ENCODE peak calls at places on chromosomes 13 and 19, in four cellular contexts. P, I, Q and B are unnamed samples.

GRCh38 chr19:44694184-44694579 is 4.8 kb upstream of the CEACAM16 start:
- DNase-seq in P (no peak), I (no peak), Q (no peak), B (no peak)

GRCh38 chr19:38743394-38744297 is 628 bp downstream of the CAPN12 start:
- DNase-seq in P (no peak), I (no peak), Q (no peak), B (no peak)

GRCh38 chr13:55199132-55199531 is 1941.6 kb upstream of the PRR20A start:
- DNase-seq in P (no peak), I (no peak), Q (no peak), B (no peak)

GRCh38 chr19:19463348-19464117 is 51.8 kb downstream of the TSSK6 start:
- DNase-seq in P (no peak), I (peak), Q (no peak), B (no peak)

GRCh38 chr13:99651016-99651415 is 149.7 kb downstream of the TM9SF2 start:
- DNase-seq in P (no peak), I (no peak), Q (no peak), B (no peak)

GRCh38 chr19:8004723-8005513 is 523 bp downstream of the ELAVL1 start:
- DNase-seq in P (peak), I (no peak), Q (peak), B (peak)

GRCh38 chr19:13796301-13797057 is 1.2 kb downstream of the ZSWIM4 start:
- DNase-seq in P (no peak), I (peak), Q (no peak), B (no peak)

GRCh38 chr13:111280666-111281577 is 39.5 kb upstream of the TEX29 start:
- DNase-seq in P (no peak), I (no peak), Q (no peak), B (no peak)

GRCh38 chr19:44625531-44626066 is 12.2 kb downstream of the IGSF23 start:
- DNase-seq in P (no peak), I (no peak), Q (no peak), B (no peak)

GRCh38 chr13:99269627-99270252 is 11.6 kb upstream of the GPR18 start:
- DNase-seq in P (peak), I (no peak), Q (no peak), B (no peak)

GRCh38 chr19:7395360-7395781 is 46.6 kb downstream of the ARHGEF18 start:
- DNase-seq in P (no peak), I (no peak), Q (no peak), B (no peak)

GRCh38 chr13:81487151-81487550 is 1146.2 kb upstream of the SPRY2 start:
- DNase-seq in P (no peak), I (no peak), Q (no peak), B (no peak)

GRCh38 chr13:28423010-28423409 is 71.9 kb downstream of the FLT1 start:
- DNase-seq in P (no peak), I (peak), Q (no peak), B (no peak)

GRCh38 chr13:41652735-41653361 is 195.5 kb downstream of the RGCC start:
- DNase-seq in P (peak), I (no peak), Q (peak), B (peak)

GRCh38 chr19:44644391-44645016 is 794 bp downstream of the PVR start:
- DNase-seq in P (no peak), I (peak), Q (no peak), B (no peak)

GRCh38 chr13:35994131-35994966 is 136.8 kb downstream of the DCLK1 start:
- DNase-seq in P (peak), I (peak), Q (no peak), B (no peak)

GRCh38 chr13:37648604-37649003 is 50.0 kb upstream of the POSTN start:
- DNase-seq in P (no peak), I (no peak), Q (no peak), B (no peak)

GRCh38 chr19:18292810-18293641 is 11.6 kb upstream of the JUND start:
- DNase-seq in P (peak), I (peak), Q (no peak), B (no peak)

GRCh38 chr13:105377452-105377851 is 1158.0 kb downstream of the EFNB2 start:
- DNase-seq in P (no peak), I (no peak), Q (no peak), B (no peak)

GRCh38 chr19:39970424-39970673 is 616 bp upstream of the PSMC4 start:
- DNase-seq in P (no peak), I (no peak), Q (no peak), B (no peak)

GRCh38 chr19:48506138-48506733 is 5.4 kb downstream of the LMTK3 start:
- DNase-seq in P (peak), I (no peak), Q (no peak), B (no peak)